ENCODE peak calls at places on chromosomes 7 and 10, in five cellular contexts. One of them, this sample, is unnamed.

GRCh38 chr7:104089622-104090021 is 100.2 kb upstream of the RELN start:
- DNase-seq in mesendoderm: no peak
- DNase-seq in COR-L47: peak
- DNase-seq in NCI-H1105 treated with DMSO at 0.1 percent for 48 hours: no peak
- DNase-seq in T-helper 1 cell: no peak
- DNase-seq in this sample: no peak

GRCh38 chr7:46257766-46258448 is 336.8 kb upstream of the IGFBP3 start:
- DNase-seq in mesendoderm: no peak
- DNase-seq in COR-L47: no peak
- DNase-seq in NCI-H1105 treated with DMSO at 0.1 percent for 48 hours: peak
- DNase-seq in T-helper 1 cell: no peak
- DNase-seq in this sample: no peak

GRCh38 chr10:17212802-17213204 is 11.3 kb upstream of the TRDMT1 start:
- DNase-seq in mesendoderm: peak
- DNase-seq in COR-L47: no peak
- DNase-seq in NCI-H1105 treated with DMSO at 0.1 percent for 48 hours: no peak
- DNase-seq in T-helper 1 cell: no peak
- DNase-seq in this sample: no peak

GRCh38 chr10:127687548-127687947 is 49.4 kb upstream of the FOXI2 start:
- DNase-seq in mesendoderm: peak
- DNase-seq in COR-L47: no peak
- DNase-seq in NCI-H1105 treated with DMSO at 0.1 percent for 48 hours: no peak
- DNase-seq in T-helper 1 cell: no peak
- DNase-seq in this sample: no peak

GRCh38 chr7:945147-945555 is 9.3 kb downstream of the ADAP1 start:
- DNase-seq in mesendoderm: no peak
- DNase-seq in COR-L47: no peak
- DNase-seq in NCI-H1105 treated with DMSO at 0.1 percent for 48 hours: no peak
- DNase-seq in T-helper 1 cell: no peak
- DNase-seq in this sample: no peak

GRCh38 chr7:136853654-136854053 is 14.8 kb upstream of the CHRM2 start:
- DNase-seq in mesendoderm: no peak
- DNase-seq in COR-L47: no peak
- DNase-seq in NCI-H1105 treated with DMSO at 0.1 percent for 48 hours: no peak
- DNase-seq in T-helper 1 cell: no peak
- DNase-seq in this sample: no peak

GRCh38 chr7:155228459-155228845 is 69.2 kb upstream of the INSIG1 start:
- DNase-seq in mesendoderm: no peak
- DNase-seq in COR-L47: no peak
- DNase-seq in NCI-H1105 treated with DMSO at 0.1 percent for 48 hours: no peak
- DNase-seq in T-helper 1 cell: no peak
- DNase-seq in this sample: no peak

GRCh38 chr7:31958216-31958615 is 112.0 kb downstream of the PDE1C start:
- DNase-seq in mesendoderm: no peak
- DNase-seq in COR-L47: no peak
- DNase-seq in NCI-H1105 treated with DMSO at 0.1 percent for 48 hours: no peak
- DNase-seq in T-helper 1 cell: no peak
- DNase-seq in this sample: no peak

GRCh38 chr7:81260152-81260551 is 341.3 kb upstream of the SEMA3C start:
- DNase-seq in mesendoderm: no peak
- DNase-seq in COR-L47: no peak
- DNase-seq in NCI-H1105 treated with DMSO at 0.1 percent for 48 hours: peak
- DNase-seq in T-helper 1 cell: no peak
- DNase-seq in this sample: no peak

GRCh38 chr7:106655703-106656498 is 5.1 kb downstream of the CCDC71L start:
- DNase-seq in mesendoderm: no peak
- DNase-seq in COR-L47: no peak
- DNase-seq in NCI-H1105 treated with DMSO at 0.1 percent for 48 hours: no peak
- DNase-seq in T-helper 1 cell: no peak
- DNase-seq in this sample: no peak

GRCh38 chr10:30413996-30414576 is 19.9 kb upstream of the MAP3K8 start:
- DNase-seq in mesendoderm: peak
- DNase-seq in COR-L47: no peak
- DNase-seq in NCI-H1105 treated with DMSO at 0.1 percent for 48 hours: peak
- DNase-seq in T-helper 1 cell: no peak
- DNase-seq in this sample: no peak

GRCh38 chr10:78974409-78975317 is 94.1 kb upstream of the ZMIZ1 start:
- DNase-seq in mesendoderm: peak
- DNase-seq in COR-L47: no peak
- DNase-seq in NCI-H1105 treated with DMSO at 0.1 percent for 48 hours: peak
- DNase-seq in T-helper 1 cell: peak
- DNase-seq in this sample: peak

GRCh38 chr10:59393349-59393748 is 31.0 kb upstream of the FAM13C start:
- DNase-seq in mesendoderm: no peak
- DNase-seq in COR-L47: no peak
- DNase-seq in NCI-H1105 treated with DMSO at 0.1 percent for 48 hours: no peak
- DNase-seq in T-helper 1 cell: no peak
- DNase-seq in this sample: no peak

GRCh38 chr7:24192053-24192452 is 91.9 kb upstream of the NPY start:
- DNase-seq in mesendoderm: no peak
- DNase-seq in COR-L47: no peak
- DNase-seq in NCI-H1105 treated with DMSO at 0.1 percent for 48 hours: no peak
- DNase-seq in T-helper 1 cell: no peak
- DNase-seq in this sample: no peak

GRCh38 chr7:36661135-36661840 is 63.0 kb downstream of the AOAH start:
- DNase-seq in mesendoderm: peak
- DNase-seq in COR-L47: no peak
- DNase-seq in NCI-H1105 treated with DMSO at 0.1 percent for 48 hours: no peak
- DNase-seq in T-helper 1 cell: no peak
- DNase-seq in this sample: peak